ENCODE peak calls at places on chromosome 15, in eight cellular contexts. One of them, this sample, is unnamed.

GRCh38 chr15:62742409-62743171 is 300.0 kb upstream of the TPM1 start:
- DNase-seq in A673: peak
- DNase-seq in brain microvascular endothelial cell: peak
- DNase-seq in AG04450: peak
- DNase-seq in upper lobe of right lung: no peak
- DNase-seq in PC-3: peak
- DNase-seq in Peyer's patch: peak
- DNase-seq in mesenchymal stem cell: peak
- DNase-seq in this sample: peak

GRCh38 chr15:101063891-101064794 is 145.0 kb downstream of the LRRK1 start:
- DNase-seq in A673: no peak
- DNase-seq in brain microvascular endothelial cell: peak
- DNase-seq in AG04450: no peak
- DNase-seq in upper lobe of right lung: peak
- DNase-seq in PC-3: no peak
- DNase-seq in Peyer's patch: no peak
- DNase-seq in mesenchymal stem cell: no peak
- DNase-seq in this sample: no peak

GRCh38 chr15:41474436-41474835 is 19.2 kb upstream of the ITPKA start:
- DNase-seq in A673: no peak
- DNase-seq in brain microvascular endothelial cell: no peak
- DNase-seq in AG04450: no peak
- DNase-seq in upper lobe of right lung: no peak
- DNase-seq in PC-3: no peak
- DNase-seq in Peyer's patch: no peak
- DNase-seq in mesenchymal stem cell: no peak
- DNase-seq in this sample: no peak

GRCh38 chr15:41501191-41501917 is 7.7 kb downstream of the ITPKA start:
- DNase-seq in A673: peak
- DNase-seq in brain microvascular endothelial cell: no peak
- DNase-seq in AG04450: no peak
- DNase-seq in upper lobe of right lung: peak
- DNase-seq in PC-3: no peak
- DNase-seq in Peyer's patch: no peak
- DNase-seq in mesenchymal stem cell: peak
- DNase-seq in this sample: no peak

GRCh38 chr15:63181658-63182057 is 7.7 kb upstream of the RAB8B start:
- DNase-seq in A673: no peak
- DNase-seq in brain microvascular endothelial cell: no peak
- DNase-seq in AG04450: no peak
- DNase-seq in upper lobe of right lung: no peak
- DNase-seq in PC-3: no peak
- DNase-seq in Peyer's patch: no peak
- DNase-seq in mesenchymal stem cell: no peak
- DNase-seq in this sample: no peak

GRCh38 chr15:80615783-80616391 is 79.2 kb upstream of the ABHD17C start:
- DNase-seq in A673: peak
- DNase-seq in brain microvascular endothelial cell: no peak
- DNase-seq in AG04450: peak
- DNase-seq in upper lobe of right lung: peak
- DNase-seq in PC-3: peak
- DNase-seq in Peyer's patch: peak
- DNase-seq in mesenchymal stem cell: peak
- DNase-seq in this sample: no peak

GRCh38 chr15:25250011-25250596 is 188.7 kb downstream of the UBE3A start:
- DNase-seq in A673: no peak
- DNase-seq in brain microvascular endothelial cell: no peak
- DNase-seq in AG04450: no peak
- DNase-seq in upper lobe of right lung: no peak
- DNase-seq in PC-3: no peak
- DNase-seq in Peyer's patch: no peak
- DNase-seq in mesenchymal stem cell: no peak
- DNase-seq in this sample: no peak

GRCh38 chr15:65286069-65286703 is 497 bp downstream of the PARP16 start:
- DNase-seq in A673: peak
- DNase-seq in brain microvascular endothelial cell: no peak
- DNase-seq in AG04450: no peak
- DNase-seq in upper lobe of right lung: no peak
- DNase-seq in PC-3: peak
- DNase-seq in Peyer's patch: peak
- DNase-seq in mesenchymal stem cell: peak
- DNase-seq in this sample: peak

GRCh38 chr15:57285386-57285785 is 90.9 kb upstream of the CGNL1 start:
- DNase-seq in A673: no peak
- DNase-seq in brain microvascular endothelial cell: no peak
- DNase-seq in AG04450: no peak
- DNase-seq in upper lobe of right lung: no peak
- DNase-seq in PC-3: no peak
- DNase-seq in Peyer's patch: no peak
- DNase-seq in mesenchymal stem cell: no peak
- DNase-seq in this sample: no peak

GRCh38 chr15:89504166-89504565 is 7.8 kb upstream of the RHCG start:
- DNase-seq in A673: no peak
- DNase-seq in brain microvascular endothelial cell: no peak
- DNase-seq in AG04450: no peak
- DNase-seq in upper lobe of right lung: no peak
- DNase-seq in PC-3: no peak
- DNase-seq in Peyer's patch: no peak
- DNase-seq in mesenchymal stem cell: no peak
- DNase-seq in this sample: no peak

GRCh38 chr15:82999905-83000671 is 11.4 kb downstream of the C15orf40 start:
- DNase-seq in A673: peak
- DNase-seq in brain microvascular endothelial cell: peak
- DNase-seq in AG04450: no peak
- DNase-seq in upper lobe of right lung: no peak
- DNase-seq in PC-3: peak
- DNase-seq in Peyer's patch: no peak
- DNase-seq in mesenchymal stem cell: peak
- DNase-seq in this sample: peak

GRCh38 chr15:76962337-76963013 is 30.9 kb downstream of the RCN2 start:
- DNase-seq in A673: no peak
- DNase-seq in brain microvascular endothelial cell: no peak
- DNase-seq in AG04450: no peak
- DNase-seq in upper lobe of right lung: no peak
- DNase-seq in PC-3: no peak
- DNase-seq in Peyer's patch: no peak
- DNase-seq in mesenchymal stem cell: no peak
- DNase-seq in this sample: no peak

GRCh38 chr15:92638709-92639365 is 16.7 kb downstream of the FAM174B start:
- DNase-seq in A673: no peak
- DNase-seq in brain microvascular endothelial cell: no peak
- DNase-seq in AG04450: no peak
- DNase-seq in upper lobe of right lung: peak
- DNase-seq in PC-3: peak
- DNase-seq in Peyer's patch: no peak
- DNase-seq in mesenchymal stem cell: no peak
- DNase-seq in this sample: no peak

GRCh38 chr15:70227122-70227521 is 129.4 kb upstream of the TLE3 start:
- DNase-seq in A673: no peak
- DNase-seq in brain microvascular endothelial cell: no peak
- DNase-seq in AG04450: no peak
- DNase-seq in upper lobe of right lung: no peak
- DNase-seq in PC-3: no peak
- DNase-seq in Peyer's patch: no peak
- DNase-seq in mesenchymal stem cell: no peak
- DNase-seq in this sample: no peak

GRCh38 chr15:90203922-90204321 is 2.8 kb downstream of the SEMA4B start:
- DNase-seq in A673: peak
- DNase-seq in brain microvascular endothelial cell: no peak
- DNase-seq in AG04450: no peak
- DNase-seq in upper lobe of right lung: no peak
- DNase-seq in PC-3: no peak
- DNase-seq in Peyer's patch: no peak
- DNase-seq in mesenchymal stem cell: no peak
- DNase-seq in this sample: no peak

GRCh38 chr15:61661791-61662190 is 398.5 kb downstream of the VPS13C start:
- DNase-seq in A673: no peak
- DNase-seq in brain microvascular endothelial cell: no peak
- DNase-seq in AG04450: no peak
- DNase-seq in upper lobe of right lung: no peak
- DNase-seq in PC-3: no peak
- DNase-seq in Peyer's patch: no peak
- DNase-seq in mesenchymal stem cell: no peak
- DNase-seq in this sample: no peak

GRCh38 chr15:34616613-34617012 is 33.2 kb upstream of the GOLGA8B start:
- DNase-seq in A673: peak
- DNase-seq in brain microvascular endothelial cell: peak
- DNase-seq in AG04450: no peak
- DNase-seq in upper lobe of right lung: no peak
- DNase-seq in PC-3: peak
- DNase-seq in Peyer's patch: no peak
- DNase-seq in mesenchymal stem cell: peak
- DNase-seq in this sample: no peak

DNA sequence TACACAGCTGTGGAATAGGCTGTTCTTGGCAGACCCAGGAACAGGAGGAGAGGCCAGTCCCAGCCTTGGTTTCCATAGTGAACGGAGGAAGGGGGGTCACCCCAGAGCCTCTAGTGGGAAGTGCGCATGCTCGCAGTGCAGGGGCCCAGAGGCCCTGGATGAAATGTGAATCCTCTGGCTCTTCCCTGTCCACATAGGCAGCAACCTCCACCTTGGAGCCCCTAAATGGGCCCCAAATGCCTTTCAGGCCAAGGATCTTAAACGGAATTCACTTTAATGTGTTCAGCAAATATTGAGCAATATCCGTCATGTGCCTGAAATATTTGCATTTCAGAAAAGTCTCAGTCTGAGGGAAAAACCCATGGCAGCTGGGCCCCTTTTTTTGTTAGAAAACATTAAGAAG is 3.3 kb upstream of the NDN start:
- DNase-seq in A673: no peak
- DNase-seq in brain microvascular endothelial cell: no peak
- DNase-seq in AG04450: peak
- DNase-seq in upper lobe of right lung: peak
- DNase-seq in PC-3: no peak
- DNase-seq in Peyer's patch: no peak
- DNase-seq in mesenchymal stem cell: peak
- DNase-seq in this sample: no peak
- H3K4me3 ChIP-seq in A673: no peak
- H3K4me3 ChIP-seq in brain microvascular endothelial cell: no peak
- H3K4me3 ChIP-seq in AG04450: no peak
- H3K4me3 ChIP-seq in upper lobe of right lung: no peak
- H3K4me3 ChIP-seq in PC-3: no peak
- H3K4me3 ChIP-seq in Peyer's patch: no peak
- H3K4me3 ChIP-seq in mesenchymal stem cell: no peak
- H3K4me3 ChIP-seq in this sample: no peak

GRCh38 chr15:39770748-39771689 is 11.6 kb downstream of the FSIP1 start:
- DNase-seq in A673: no peak
- DNase-seq in brain microvascular endothelial cell: peak
- DNase-seq in AG04450: no peak
- DNase-seq in upper lobe of right lung: no peak
- DNase-seq in PC-3: no peak
- DNase-seq in Peyer's patch: no peak
- DNase-seq in mesenchymal stem cell: peak
- DNase-seq in this sample: no peak

GRCh38 chr15:39777497-39777896 is 5.1 kb downstream of the FSIP1 start:
- DNase-seq in A673: no peak
- DNase-seq in brain microvascular endothelial cell: no peak
- DNase-seq in AG04450: no peak
- DNase-seq in upper lobe of right lung: no peak
- DNase-seq in PC-3: no peak
- DNase-seq in Peyer's patch: no peak
- DNase-seq in mesenchymal stem cell: peak
- DNase-seq in this sample: no peak

GRCh38 chr15:39776068-39776467 is 6.6 kb downstream of the FSIP1 start:
- DNase-seq in A673: no peak
- DNase-seq in brain microvascular endothelial cell: no peak
- DNase-seq in AG04450: no peak
- DNase-seq in upper lobe of right lung: no peak
- DNase-seq in PC-3: no peak
- DNase-seq in Peyer's patch: no peak
- DNase-seq in mesenchymal stem cell: no peak
- DNase-seq in this sample: no peak

GRCh38 chr15:39778031-39778430 is 4.6 kb downstream of the FSIP1 start:
- DNase-seq in A673: no peak
- DNase-seq in brain microvascular endothelial cell: no peak
- DNase-seq in AG04450: no peak
- DNase-seq in upper lobe of right lung: no peak
- DNase-seq in PC-3: no peak
- DNase-seq in Peyer's patch: no peak
- DNase-seq in mesenchymal stem cell: peak
- DNase-seq in this sample: no peak

GRCh38 chr15:39774688-39775267 is 7.9 kb downstream of the FSIP1 start:
- DNase-seq in A673: no peak
- DNase-seq in brain microvascular endothelial cell: no peak
- DNase-seq in AG04450: no peak
- DNase-seq in upper lobe of right lung: no peak
- DNase-seq in PC-3: no peak
- DNase-seq in Peyer's patch: no peak
- DNase-seq in mesenchymal stem cell: no peak
- DNase-seq in this sample: peak
- H3K4me3 ChIP-seq in A673: no peak
- H3K4me3 ChIP-seq in brain microvascular endothelial cell: no peak
- H3K4me3 ChIP-seq in AG04450: no peak
- H3K4me3 ChIP-seq in upper lobe of right lung: no peak
- H3K4me3 ChIP-seq in PC-3: no peak
- H3K4me3 ChIP-seq in Peyer's patch: no peak
- H3K4me3 ChIP-seq in mesenchymal stem cell: no peak
- H3K4me3 ChIP-seq in this sample: peak

DNA sequence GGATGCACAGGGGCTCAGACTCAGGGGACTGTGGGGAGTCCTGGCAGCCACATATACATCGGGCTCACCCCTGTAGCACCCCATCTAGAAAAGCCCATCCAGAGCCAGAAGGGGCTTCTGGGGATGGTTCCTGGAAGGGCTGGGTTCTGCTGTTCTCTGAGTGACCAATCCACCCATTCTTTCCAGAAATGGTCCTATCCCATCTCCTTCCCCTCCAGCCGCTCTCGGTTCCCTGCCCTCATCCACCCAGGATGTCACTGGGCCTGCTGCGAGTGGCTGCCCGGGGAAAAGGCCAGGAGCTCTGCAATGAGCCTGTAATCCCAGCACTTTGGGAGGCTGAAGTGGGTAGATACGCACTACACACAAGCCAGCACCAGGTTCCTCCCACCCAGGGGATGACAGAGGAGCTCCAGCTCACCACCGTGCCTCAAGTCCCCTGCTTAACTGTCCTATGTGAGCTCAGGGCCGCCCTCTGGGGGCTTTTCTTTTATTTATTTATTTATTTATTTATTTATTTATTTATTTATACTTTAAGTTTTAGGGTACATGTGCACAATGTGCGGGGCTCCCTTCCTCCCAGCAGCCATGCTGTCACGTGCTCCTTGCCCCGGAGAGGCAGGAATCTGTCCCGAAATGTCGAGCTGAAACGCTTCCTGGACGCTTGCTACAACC is 13.6 kb upstream of the CSK start:
- DNase-seq in A673: no peak
- DNase-seq in brain microvascular endothelial cell: no peak
- DNase-seq in AG04450: no peak
- DNase-seq in upper lobe of right lung: no peak
- DNase-seq in PC-3: no peak
- DNase-seq in Peyer's patch: no peak
- DNase-seq in mesenchymal stem cell: no peak
- DNase-seq in this sample: no peak
- H3K4me3 ChIP-seq in A673: no peak
- H3K4me3 ChIP-seq in brain microvascular endothelial cell: no peak
- H3K4me3 ChIP-seq in AG04450: no peak
- H3K4me3 ChIP-seq in upper lobe of right lung: no peak
- H3K4me3 ChIP-seq in PC-3: peak
- H3K4me3 ChIP-seq in Peyer's patch: no peak
- H3K4me3 ChIP-seq in mesenchymal stem cell: no peak
- H3K4me3 ChIP-seq in this sample: no peak

DNA sequence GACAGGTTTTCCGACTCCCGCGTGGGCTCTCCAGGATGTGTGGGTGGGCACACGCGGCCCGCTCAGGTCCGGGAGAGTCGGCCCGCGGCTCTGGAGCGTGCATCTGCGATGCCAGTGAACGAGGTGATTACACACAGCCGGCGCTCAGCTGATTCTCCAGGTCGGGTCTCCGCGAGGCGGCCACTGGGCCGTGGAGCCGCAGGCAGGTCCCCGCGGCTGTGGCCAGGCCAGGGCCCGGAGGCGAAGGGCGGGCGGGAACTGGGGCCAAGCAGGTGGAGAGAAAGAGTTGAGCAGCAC is 13.2 kb downstream of the PAK6 start:
- DNase-seq in A673: no peak
- DNase-seq in brain microvascular endothelial cell: no peak
- DNase-seq in AG04450: no peak
- DNase-seq in upper lobe of right lung: no peak
- DNase-seq in PC-3: no peak
- DNase-seq in Peyer's patch: no peak
- DNase-seq in mesenchymal stem cell: no peak
- DNase-seq in this sample: no peak
- H3K4me3 ChIP-seq in A673: no peak
- H3K4me3 ChIP-seq in brain microvascular endothelial cell: no peak
- H3K4me3 ChIP-seq in AG04450: no peak
- H3K4me3 ChIP-seq in upper lobe of right lung: peak
- H3K4me3 ChIP-seq in PC-3: peak
- H3K4me3 ChIP-seq in Peyer's patch: peak
- H3K4me3 ChIP-seq in mesenchymal stem cell: peak
- H3K4me3 ChIP-seq in this sample: no peak

This sample was measured in CD4-positive, CD25-positive, alpha-beta regulatory T cell.